ENCODE peak calls at places on chromosomes 16 and 17, in six cellular contexts. W is OCI-LY7, X is neural progenitor cell, D is mesenchymal stem cell, C is neuronal stem cell, A is PC-3. Z is an unnamed sample.

GRCh38 chr17:14942511-14943185 is 322.5 kb downstream of the PMP22 start:
- DNase-seq in W (no peak), X (no peak), D (peak; percentile 37), C (no peak), A (peak; percentile 42), Z (no peak)

GRCh38 chr17:8162997-8163977 is 539 bp upstream of the VAMP2 start:
- DNase-seq in W (no peak), X (peak; percentile 70), D (peak; percentile 15), C (no peak), A (no peak), Z (no peak)

GRCh38 chr17:46158323-46159296 is 34.6 kb downstream of the KANSL1 start:
- DNase-seq in W (no peak), X (no peak), D (no peak), C (no peak), A (no peak), Z (no peak)

GRCh38 chr16:79415983-79416641 is 184.4 kb downstream of the MAF start:
- DNase-seq in W (no peak), X (no peak), D (no peak), C (no peak), A (no peak), Z (no peak)

GRCh38 chr17:47882247-47882646 is 13.8 kb upstream of the SP2 start:
- DNase-seq in W (no peak), X (no peak), D (peak; percentile 54), C (no peak), A (peak; percentile 16), Z (no peak)

GRCh38 chr17:62933986-62934385 is 32.0 kb upstream of the TANC2 start:
- DNase-seq in W (no peak), X (no peak), D (peak; percentile 7), C (no peak), A (no peak), Z (peak; percentile 6)

GRCh38 chr17:15963670-15964110 is 18.8 kb downstream of the ADORA2B start:
- DNase-seq in W (no peak), X (no peak), D (no peak), C (no peak), A (peak; percentile 98), Z (peak; percentile 89)

GRCh38 chr16:54076006-54076504 is 210.5 kb downstream of the IRX3 start:
- DNase-seq in W (no peak), X (no peak), D (no peak), C (no peak), A (no peak), Z (no peak)

GRCh38 chr17:880074-880870 is 98.1 kb downstream of the MRM3 start:
- DNase-seq in W (no peak), X (no peak), D (no peak), C (no peak), A (no peak), Z (peak; percentile 37)

GRCh38 chr17:50882851-50883250 is 16.7 kb upstream of the TOB1 start:
- DNase-seq in W (no peak), X (no peak), D (peak; percentile 56), C (no peak), A (peak; percentile 85), Z (peak; percentile 62)

GRCh38 chr17:1830288-1830687 is 483 bp downstream of the RPA1 start:
- DNase-seq in W (peak; percentile 54), X (peak; percentile 48), D (peak; percentile 18), C (peak; percentile 26), A (peak; percentile 32), Z (peak; percentile 5)

GRCh38 chr17:48499248-48499647 is 31.6 kb downstream of the HOXB1 start:
- DNase-seq in W (no peak), X (no peak), D (peak; percentile 79), C (no peak), A (peak; percentile 92), Z (no peak)

GRCh38 chr16:17544785-17545184 is 74.0 kb upstream of the XYLT1 start:
- DNase-seq in W (peak; percentile 4), X (peak; percentile 47), D (no peak), C (no peak), A (no peak), Z (no peak)

GRCh38 chr16:19380316-19380715 is 37.4 kb upstream of the TMC5 start:
- DNase-seq in W (peak; percentile 50), X (no peak), D (no peak), C (no peak), A (no peak), Z (no peak)

GRCh38 chr16:52076332-52077115 is 470.4 kb downstream of the TOX3 start:
- DNase-seq in W (no peak), X (no peak), D (no peak), C (no peak), A (no peak), Z (no peak)

GRCh38 chr16:27499659-27500055 is 50.1 kb downstream of the GTF3C1 start:
- DNase-seq in W (no peak), X (no peak), D (no peak), C (no peak), A (no peak), Z (no peak)

GRCh38 chr17:32936894-32937500 is 9.0 kb downstream of the TMEM98 start:
- DNase-seq in W (peak; percentile 64), X (peak; percentile 94), D (peak; percentile 52), C (peak; percentile 81), A (peak; percentile 70), Z (peak; percentile 41)

GRCh38 chr17:72434581-72434980 is 313.8 kb downstream of the SOX9 start:
- DNase-seq in W (no peak), X (no peak), D (no peak), C (no peak), A (no peak), Z (no peak)
- H3K4me1 ChIP-seq in W (no peaks in the 10 kb centered on the region), X (peaks cover 11% of the 10 kb centered on the region), D (peaks cover 16% of the 10 kb centered on the region), C (no peaks in the 10 kb centered on the region), A (peaks cover 21% of the 10 kb centered on the region), Z (peaks cover 13% of the 10 kb centered on the region)

GRCh38 chr16:28900601-28901000 is 22.3 kb downstream of the ATP2A1 start:
- DNase-seq in W (no peak), X (no peak), D (no peak), C (no peak), A (no peak), Z (no peak)

GRCh38 chr16:28903344-28904042 is 21.5 kb downstream of the RABEP2 start:
- DNase-seq in W (no peak), X (no peak), D (no peak), C (no peak), A (no peak), Z (no peak)

GRCh38 chr16:28899882-28900600 is 21.8 kb downstream of the ATP2A1 start:
- DNase-seq in W (no peak), X (no peak), D (no peak), C (no peak), A (no peak), Z (no peak)

GRCh38 chr16:28902909-28903308 is 22.1 kb downstream of the RABEP2 start:
- DNase-seq in W (no peak), X (no peak), D (no peak), C (no peak), A (no peak), Z (no peak)

GRCh38 chr16:28901862-28902261 is 23.2 kb downstream of the RABEP2 start:
- DNase-seq in W (no peak), X (no peak), D (no peak), C (no peak), A (no peak), Z (no peak)
- H2AFZ ChIP-seq in W (no peak overlapping the region), X (no peak overlapping the region), D (no peak overlapping the region), C (no peak overlapping the region), A (no peak overlapping the region), Z (no peak overlapping the region)

GRCh38 chr17:75512946-75513666 is 2.2 kb downstream of the CASKIN2 start:
- DNase-seq in W (no peak), X (no peak), D (peak; percentile 29), C (no peak), A (no peak), Z (no peak)
- H3K4me1 ChIP-seq in W (peaks cover 22% of the 10 kb centered on the region), X (no peaks in the 10 kb centered on the region), D (peaks cover 48% of the 10 kb centered on the region), C (peaks cover 18% of the 10 kb centered on the region), A (peaks cover 46% of the 10 kb centered on the region), Z (peaks cover 29% of the 10 kb centered on the region)

GRCh38 chr17:30093463-30094147 is 23.0 kb upstream of the NSRP1 start:
- DNase-seq in W (peak; percentile 63), X (peak; percentile 79), D (peak; percentile 70), C (peak; percentile 84), A (peak; percentile 75), Z (no peak)

GRCh38 chr17:30092886-30093285 is 23.7 kb upstream of the NSRP1 start:
- DNase-seq in W (no peak), X (no peak), D (no peak), C (no peak), A (no peak), Z (no peak)

GRCh38 chr17:30091771-30092170 is 24.8 kb upstream of the NSRP1 start:
- DNase-seq in W (no peak), X (no peak), D (peak; percentile 60), C (no peak), A (peak; percentile 40), Z (peak; percentile 91)

GRCh38 chr17:30091166-30091670 is 25.4 kb upstream of the NSRP1 start:
- DNase-seq in W (no peak), X (peak; percentile 26), D (no peak), C (no peak), A (no peak), Z (peak; percentile 5)

GRCh38 chr17:30095507-30096244 is 20.9 kb upstream of the NSRP1 start:
- DNase-seq in W (peak; percentile 55), X (peak; percentile 64), D (peak; percentile 86), C (peak; percentile 44), A (peak; percentile 74), Z (peak; percentile 76)
- H2AFZ ChIP-seq in W (peak overlapping the region; percentile 28), X (no peak overlapping the region), D (peak overlapping the region; percentile 14), C (no peak overlapping the region), A (no peak overlapping the region), Z (peak overlapping the region; percentile 50)

GRCh38 chr17:44105483-44105882 is 18.0 kb downstream of the HDAC5 start:
- DNase-seq in W (no peak), X (no peak), D (no peak), C (no peak), A (no peak), Z (no peak)

GRCh38 chr17:44108440-44109311 is 14.8 kb downstream of the HDAC5 start:
- DNase-seq in W (no peak), X (no peak), D (peak; percentile 99), C (no peak), A (no peak), Z (peak; percentile 95)

GRCh38 chr17:44102845-44103622 is 20.4 kb downstream of the HDAC5 start:
- DNase-seq in W (no peak), X (no peak), D (no peak), C (no peak), A (no peak), Z (no peak)

GRCh38 chr17:44106801-44107200 is 16.6 kb downstream of the HDAC5 start:
- DNase-seq in W (no peak), X (no peak), D (no peak), C (no peak), A (no peak), Z (no peak)

DNA sequence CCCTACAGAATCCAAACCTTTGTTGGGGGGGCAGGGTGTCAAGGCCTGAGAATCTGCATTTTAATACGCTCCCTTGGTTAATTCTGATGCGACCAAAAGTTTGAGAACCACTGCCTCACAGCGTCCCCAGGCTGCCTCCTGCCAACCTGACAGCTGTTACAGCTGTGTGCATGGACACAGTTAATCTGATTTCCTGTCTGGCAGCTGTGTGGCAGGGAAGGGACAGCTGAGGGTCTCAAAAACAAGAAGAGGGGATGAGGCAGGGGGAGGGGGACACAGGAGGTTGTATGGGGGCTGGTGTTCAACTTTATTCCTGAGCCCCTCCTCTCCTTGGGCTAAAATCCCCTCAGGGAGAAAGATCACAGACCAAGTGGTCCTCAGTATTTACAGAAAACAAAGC is 17.5 kb downstream of the HDAC5 start:
- DNase-seq in W (peak; percentile 54), X (no peak), D (no peak), C (no peak), A (no peak), Z (no peak)
- H3K4me1 ChIP-seq in W (peaks cover 24% of the 10 kb centered on the region), X (peaks cover 3% of the 10 kb centered on the region), D (peaks cover 42% of the 10 kb centered on the region), C (peaks cover 13% of the 10 kb centered on the region), A (peaks cover 11% of the 10 kb centered on the region), Z (peaks cover 40% of the 10 kb centered on the region)

GRCh38 chr17:58666858-58667267 is 25.0 kb downstream of the TEX14 start:
- DNase-seq in W (no peak), X (no peak), D (no peak), C (no peak), A (peak; percentile 92), Z (no peak)
- H2AFZ ChIP-seq in W (no peak overlapping the region), X (peak overlapping the region; percentile 79), D (no peak overlapping the region), C (no peak overlapping the region), A (peak overlapping the region; percentile 98), Z (no peak overlapping the region)